ENCODE peak calls at places on chromosomes 6 and 20, in four cellular contexts. T, W, H and G are unnamed samples.

GRCh38 chr20:10673176-10673830 is 496 bp downstream of the JAG1 start:
- DNase-seq in T (no peak), W (no peak), H (no peak), G (no peak)

GRCh38 chr6:169479783-169480495 is 221.9 kb downstream of the WDR27 start:
- DNase-seq in W (no peak), T (no peak), H (no peak), G (no peak)

GRCh38 chr6:75530696-75531095 is 37.1 kb upstream of the FILIP1 start:
- DNase-seq in W (no peak), T (no peak), H (no peak), G (no peak)

GRCh38 chr20:58717278-58718091 is 24.9 kb downstream of the NPEPL1 start:
- DNase-seq in T (peak; percentile 45), H (no peak), W (no peak), G (no peak)

GRCh38 chr6:88177961-88178464 is 11.9 kb upstream of the CNR1 start:
- DNase-seq in T (no peak), W (no peak), H (no peak), G (no peak)

GRCh38 chr20:60138263-60139127 is 180.3 kb downstream of the CDH26 start:
- DNase-seq in T (no peak), W (peak; percentile 60), H (peak; percentile 75), G (no peak)

GRCh38 chr6:127462391-127462790 is 3.2 kb upstream of the KIAA0408 start:
- DNase-seq in W (no peak), H (no peak), T (no peak), G (no peak)

GRCh38 chr6:124131779-124132178 is 328.1 kb downstream of the NKAIN2 start:
- DNase-seq in H (peak; percentile 5), T (no peak), W (no peak), G (no peak)

GRCh38 chr6:166244353-166245045 is 63.7 kb downstream of the PRR18 start:
- DNase-seq in W (peak; percentile 60), T (no peak), H (no peak), G (no peak)

GRCh38 chr6:85404497-85405174 is 45.2 kb upstream of the NT5E start:
- DNase-seq in W (no peak), T (no peak), H (peak; percentile 75), G (peak; percentile 72)

GRCh38 chr20:63520594-63520938 is at the start of gene PPDPF:
- DNase-seq in H (peak; percentile 90), W (peak; percentile 94), T (peak; percentile 85), G (peak; percentile 64)

GRCh38 chr20:63519765-63520593 is 586 bp upstream of the PPDPF start:
- DNase-seq in T (no peak), W (peak; percentile 85), H (peak; percentile 84), G (no peak)

GRCh38 chr20:63522091-63522868 is 1.7 kb downstream of the PPDPF start:
- DNase-seq in T (no peak), H (no peak), W (no peak), G (no peak)

GRCh38 chr20:63521602-63522001 is 1.0 kb downstream of the PPDPF start:
- DNase-seq in W (no peak), H (no peak), T (no peak), G (no peak)

DNA sequence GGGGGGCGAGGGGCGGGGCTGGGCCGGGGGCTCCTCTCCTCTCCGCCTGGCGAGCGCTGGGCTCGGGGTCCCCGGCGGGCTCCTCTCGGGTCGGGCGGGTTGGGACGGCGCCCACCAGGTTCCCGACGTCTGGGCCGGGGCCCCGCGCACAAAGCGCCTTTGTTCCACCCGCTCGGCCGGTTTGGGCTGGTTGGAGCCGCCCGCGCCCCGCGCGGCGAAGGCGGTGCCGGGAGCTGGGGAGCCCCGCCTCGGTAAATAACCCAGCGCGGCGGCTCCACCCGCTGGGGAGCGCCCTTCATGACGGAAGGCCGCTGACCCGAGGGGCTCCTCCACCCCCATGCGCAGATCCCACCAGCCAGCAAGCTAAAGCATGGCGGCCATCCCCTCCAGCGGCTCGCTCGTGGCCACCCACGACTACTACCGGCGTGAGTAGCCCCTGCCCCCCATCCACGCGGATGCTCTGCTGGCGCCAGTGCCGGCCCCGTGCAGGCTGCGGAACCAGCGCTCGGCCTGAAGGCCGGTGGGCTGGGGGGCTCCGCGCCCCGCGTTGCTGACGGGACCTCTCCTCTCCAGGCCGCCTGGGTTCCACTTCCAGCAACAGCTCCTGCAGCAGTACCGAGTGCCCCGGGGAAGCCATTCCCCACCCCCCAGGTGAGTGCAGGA is 505 bp downstream of the PPDPF start:
- DNase-seq in T (peak; percentile 85), H (peak; percentile 98), W (peak; percentile 84), G (peak; percentile 36)
- TF ChIP-seq CTCF in T (no peak), H (no peak), W (no peak), G (no peak)

GRCh38 chr6:130760006-130760405 is 67.2 kb upstream of the SMLR1 start:
- DNase-seq in T (no peak), W (no peak), H (peak; percentile 24), G (no peak)
- TF ChIP-seq CTCF in T (peak; percentile 38), W (no peak), H (peak; percentile 61), G (peak; percentile 62)

GRCh38 chr20:42041000-42041565 is 422.9 kb upstream of the CHD6 start:
- DNase-seq in W (no peak), H (no peak), T (no peak), G (no peak)
- TF ChIP-seq CTCF in W (no peak), H (no peak), T (no peak), G (no peak)

GRCh38 chr6:16783485-16783884 is 22.2 kb upstream of the ATXN1 start:
- DNase-seq in T (no peak), H (no peak), W (no peak), G (no peak)

GRCh38 chr6:16781348-16782169 is 20.3 kb upstream of the ATXN1 start:
- DNase-seq in T (no peak), H (no peak), W (no peak), G (no peak)

GRCh38 chr6:16783952-16784351 is 22.7 kb upstream of the ATXN1 start:
- DNase-seq in T (no peak), W (no peak), H (no peak), G (no peak)

GRCh38 chr6:16785496-16785895 is 24.2 kb upstream of the ATXN1 start:
- DNase-seq in H (no peak), W (no peak), T (no peak), G (no peak)

DNA sequence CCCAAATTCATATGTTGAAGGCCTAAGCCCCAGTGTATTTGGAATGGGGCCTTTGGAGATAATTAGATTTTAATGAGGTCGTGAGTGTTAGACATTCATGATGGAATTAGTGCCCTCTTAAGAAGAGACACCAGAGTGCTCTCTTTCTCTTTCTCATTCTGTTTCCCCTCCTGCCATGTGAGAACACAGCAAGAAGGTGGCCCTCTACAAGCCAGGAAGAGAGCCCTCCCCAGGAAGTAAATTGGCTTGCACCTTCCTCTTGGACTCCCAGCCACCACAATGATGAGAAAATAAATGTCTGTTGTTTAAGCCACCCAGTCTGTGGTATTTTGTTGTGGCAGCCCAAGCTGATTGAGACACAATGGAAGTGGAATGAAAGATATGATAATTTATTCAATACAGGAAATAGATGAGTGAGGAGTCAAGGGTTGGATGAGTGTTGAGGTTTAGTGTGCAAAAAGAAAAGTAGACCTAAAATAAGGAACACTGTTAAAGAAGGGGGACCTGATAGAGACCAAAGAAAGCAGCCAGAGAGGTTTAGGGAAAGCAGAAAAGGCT is 25.9 kb upstream of the ATXN1 start:
- DNase-seq in W (no peak), T (no peak), H (no peak), G (no peak)
- TF ChIP-seq CTCF in W (no peak), T (no peak), H (no peak), G (no peak)

DNA sequence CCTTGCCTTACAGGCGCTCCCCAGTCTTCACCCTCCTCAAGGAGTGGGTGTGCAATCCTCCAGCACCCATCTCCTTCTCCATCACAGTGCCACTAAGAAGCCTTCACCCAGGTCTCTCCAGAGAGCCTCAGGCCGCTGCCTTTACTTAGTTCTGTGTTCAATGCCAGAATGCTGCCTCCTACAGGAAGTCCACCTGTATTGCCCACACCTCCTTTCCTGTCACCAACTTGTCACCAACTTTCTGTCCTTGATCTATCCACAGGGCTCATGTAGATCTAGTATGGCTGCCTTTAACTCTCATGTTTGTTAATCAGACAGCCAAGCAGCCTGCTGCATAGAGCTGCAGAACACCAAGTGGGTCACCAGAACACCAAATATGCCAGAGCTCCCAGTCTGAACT is 546 bp upstream of the LST1 start:
- DNase-seq in W (no peak), T (no peak), H (peak; percentile 55), G (no peak)
- TF ChIP-seq CTCF in W (peak; percentile 44), T (no peak), H (peak; percentile 77), G (peak; percentile 11)

DNA sequence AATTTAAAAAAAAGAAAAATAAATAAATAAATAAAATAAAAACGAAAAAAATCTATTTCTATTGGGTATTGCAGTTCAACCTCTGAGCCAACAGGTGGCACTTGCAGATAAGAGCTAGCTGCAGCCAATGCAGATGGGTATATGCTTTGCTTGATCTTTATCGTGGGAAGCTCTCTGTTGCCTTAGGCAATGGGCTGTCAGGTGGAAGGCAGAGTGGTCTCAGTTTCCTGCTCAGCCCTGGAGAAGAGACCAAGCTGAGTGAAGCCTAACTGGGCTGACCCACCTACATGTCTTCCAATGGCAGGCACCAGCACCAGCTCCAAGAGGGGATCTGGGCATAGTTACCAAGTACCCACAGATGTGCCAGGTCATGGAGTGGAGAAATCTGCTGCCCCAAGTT is 95.0 kb downstream of the AK9 start:
- DNase-seq in H (peak; percentile 27), T (no peak), W (no peak), G (no peak)
- TF ChIP-seq CTCF in H (peak; percentile 45), T (no peak), W (peak; percentile 40), G (peak; percentile 40)

DNA sequence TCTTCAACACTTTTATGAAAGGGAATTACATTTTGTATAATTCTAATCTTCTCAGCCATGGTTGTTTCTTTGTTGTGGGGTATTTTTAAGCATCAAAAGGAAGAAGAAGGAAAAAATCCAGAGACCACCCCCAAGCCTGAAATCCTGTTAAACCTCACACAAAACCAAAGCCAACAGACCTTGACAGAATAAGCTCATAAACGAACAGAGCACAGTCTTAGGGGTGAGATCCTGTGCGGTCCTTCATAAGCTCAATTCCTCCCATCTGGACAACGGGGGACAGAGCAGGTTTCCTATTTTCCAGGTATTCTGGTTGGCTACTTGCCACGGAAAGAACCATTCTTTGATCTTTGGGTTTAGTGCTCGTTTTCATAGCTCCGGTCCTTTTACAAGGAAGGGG is 151.3 kb upstream of the SULF2 start:
- DNase-seq in H (no peak), T (no peak), W (no peak), G (no peak)
- TF ChIP-seq CTCF in H (no peak), T (no peak), W (no peak), G (no peak)

DNA sequence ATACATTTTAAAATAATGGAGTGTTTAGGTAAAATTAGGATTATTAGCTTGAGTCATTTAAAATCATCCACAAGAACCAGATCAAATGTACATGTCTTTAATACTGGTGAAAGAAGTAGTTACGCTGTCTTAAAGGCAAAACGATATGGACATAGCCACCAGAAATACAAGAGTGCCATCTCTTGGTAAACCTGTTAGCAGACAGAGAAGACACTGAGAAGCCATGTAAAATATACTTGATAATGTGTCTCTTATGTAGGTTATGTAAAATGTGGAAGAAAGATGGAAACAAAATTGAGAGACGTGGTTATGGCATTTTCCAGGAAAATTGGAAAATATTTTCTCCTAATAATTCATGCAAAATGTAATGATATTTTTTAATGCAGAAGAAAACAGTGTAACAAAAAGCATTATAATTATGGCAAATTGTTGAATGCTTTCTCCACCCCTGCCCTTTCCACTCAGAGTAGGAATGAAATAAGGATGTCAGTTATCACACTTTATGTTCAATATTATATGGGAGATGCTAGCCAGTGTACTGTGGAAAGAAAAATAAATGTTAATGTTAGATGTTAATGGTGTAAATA is 12.2 kb upstream of the SLC17A2 start:
- DNase-seq in H (peak; percentile 35), W (no peak), T (no peak), G (no peak)
- TF ChIP-seq CTCF in H (peak; percentile 61), W (peak; percentile 65), T (no peak), G (peak; percentile 62)

GRCh38 chr6:4164043-4164442 is 28.7 kb upstream of the ECI2 start:
- DNase-seq in T (no peak), H (no peak), W (no peak), G (no peak)
- TF ChIP-seq CTCF in T (no peak), H (no peak), W (no peak), G (no peak)